ENCODE peak calls at places on chromosomes 7 and 10, in four cellular contexts. L, P, A and E are unnamed samples.
A peak's percentile ranks its signal among the peaks of the same experiment; 100 is the strongest.

GRCh38 chr7:31029251-31029650 is 22.9 kb upstream of the ADCYAP1R1 start:
- DNase-seq in P (no peak), L (no peak), A (no peak), E (no peak)

GRCh38 chr7:70434376-70434775 is 697.6 kb upstream of the GALNT17 start:
- DNase-seq in L (no peak), P (no peak), A (no peak), E (no peak)

GRCh38 chr10:79386637-79387465 is 39.6 kb downstream of the PPIF start:
- DNase-seq in L (no peak), A (no peak), P (no peak), E (peak; percentile 68)

GRCh38 chr10:117268258-117268657 is 27.3 kb downstream of the SLC18A2 start:
- DNase-seq in L (no peak), A (no peak), P (no peak), E (no peak)

GRCh38 chr10:63681965-63682704 is 160.9 kb downstream of the REEP3 start:
- DNase-seq in A (no peak), P (no peak), L (no peak), E (no peak)

GRCh38 chr7:79272066-79272669 is 181.3 kb downstream of the MAGI2 start:
- DNase-seq in A (no peak), L (peak; percentile 14), P (peak; percentile 18), E (no peak)

GRCh38 chr10:2933924-2934323 is 133.4 kb upstream of the PFKP start:
- DNase-seq in A (no peak), P (no peak), L (no peak), E (no peak)

GRCh38 chr10:10489765-10490164 is 527.9 kb upstream of the CELF2 start:
- DNase-seq in A (no peak), P (no peak), L (no peak), E (no peak)

GRCh38 chr10:64086083-64086772 is 565.0 kb downstream of the REEP3 start:
- DNase-seq in A (no peak), P (no peak), L (no peak), E (no peak)

GRCh38 chr7:75900617-75901315 is 14.2 kb upstream of the POR start:
- DNase-seq in L (peak; percentile 22), A (no peak), P (no peak), E (no peak)

GRCh38 chr7:30028749-30029635 is 780 bp downstream of the PLEKHA8 start:
- DNase-seq in P (peak; percentile 40), A (no peak), L (no peak), E (peak; percentile 85)

GRCh38 chr10:77581738-77582137 is 55.9 kb downstream of the KCNMA1 start:
- DNase-seq in A (no peak), P (no peak), L (no peak), E (no peak)

GRCh38 chr10:79275431-79275851 is 71.8 kb upstream of the PPIF start:
- DNase-seq in A (no peak), L (no peak), P (no peak), E (no peak)

GRCh38 chr10:129541208-129541607 is 74.2 kb downstream of the MGMT start:
- DNase-seq in L (no peak), P (no peak), A (no peak), E (no peak)

GRCh38 chr10:3239066-3239919 is 66.7 kb upstream of the PITRM1 start:
- DNase-seq in L (no peak), A (peak; percentile 66), P (peak; percentile 57), E (no peak)

GRCh38 chr10:115046686-115047244 is 46.4 kb upstream of the ATRNL1 start:
- DNase-seq in A (no peak), P (no peak), L (no peak), E (no peak)

GRCh38 chr10:118054383-118054782 is 7.6 kb upstream of the RAB11FIP2 start:
- DNase-seq in A (no peak), L (no peak), P (no peak), E (no peak)

GRCh38 chr7:74388880-74389415 is 64.8 kb upstream of the GTF2IRD1 start:
- DNase-seq in P (no peak), A (no peak), L (no peak), E (no peak)

GRCh38 chr7:144384555-144385245 is 18.8 kb downstream of the NOBOX start:
- DNase-seq in P (no peak), A (no peak), L (no peak), E (peak; percentile 31)

GRCh38 chr7:105131033-105131656 is 117.1 kb downstream of the KMT2E start:
- DNase-seq in P (no peak), A (no peak), L (no peak), E (no peak)

GRCh38 chr10:96512997-96513685 is 585 bp downstream of the TLL2 start:
- DNase-seq in A (peak; percentile 37), P (peak; percentile 16), L (no peak), E (no peak)

GRCh38 chr7:128120116-128120515 is 88.9 kb upstream of the LRRC4 start:
- DNase-seq in L (no peak), A (no peak), P (no peak), E (peak; percentile 14)

GRCh38 chr10:30857803-30858202 is 173.9 kb downstream of the ZNF438 start:
- DNase-seq in A (no peak), P (no peak), L (no peak), E (no peak)

GRCh38 chr10:122660696-122661095 is 39.0 kb downstream of the C10orf120 start:
- DNase-seq in P (no peak), L (no peak), A (no peak), E (no peak)

GRCh38 chr10:10660054-10660453 is 357.6 kb upstream of the CELF2 start:
- DNase-seq in A (no peak), L (no peak), P (no peak), E (no peak)

GRCh38 chr7:33400214-33400538 is 270.8 kb downstream of the BBS9 start:
- DNase-seq in L (no peak), A (no peak), P (no peak), E (no peak)

GRCh38 chr7:148914208-148914777 is 30.2 kb upstream of the EZH2 start:
- DNase-seq in L (no peak), A (no peak), P (peak; percentile 41), E (no peak)

GRCh38 chr7:88151119-88151790 is 68.6 kb downstream of the SRI start:
- DNase-seq in P (no peak), A (no peak), L (no peak), E (no peak)

GRCh38 chr7:138603549-138604324 is 97.4 kb downstream of the SVOPL start:
- DNase-seq in A (no peak), L (no peak), P (no peak), E (no peak)

GRCh38 chr7:127119517-127119916 is 133.2 kb downstream of the GRM8 start:
- DNase-seq in L (no peak), A (no peak), P (no peak), E (no peak)

GRCh38 chr7:131108212-131108980 is 219.3 kb upstream of the MKLN1 start:
- DNase-seq in L (no peak), P (no peak), A (peak; percentile 38), E (no peak)

GRCh38 chr7:77360104-77360503 is 56.0 kb downstream of the GSAP start:
- DNase-seq in L (no peak), A (no peak), P (no peak), E (no peak)

GRCh38 chr10:116848912-116849270 is 408 bp upstream of the ENO4 start:
- DNase-seq in L (no peak), P (no peak), A (no peak), E (no peak)

GRCh38 chr7:135253851-135254815 is 20.5 kb downstream of the STRA8 start:
- DNase-seq in A (no peak), P (peak; percentile 54), L (peak; percentile 50), E (peak; percentile 88)

GRCh38 chr10:98411768-98412167 is 3.2 kb downstream of the PYROXD2 start:
- DNase-seq in A (no peak), L (no peak), P (no peak), E (no peak)

GRCh38 chr7:100874300-100874576 is 665 bp upstream of the SRRT start:
- DNase-seq in P (no peak), A (no peak), L (no peak), E (peak; percentile 66)

GRCh38 chr10:128210215-128211063 is 84.2 kb upstream of the MKI67 start:
- DNase-seq in P (peak; percentile 87), A (peak; percentile 57), L (no peak), E (no peak)